ENCODE peak calls at places on chromosome 5, in five cellular contexts. L is HCT116, A is GM23248, Q is hepatocyte, F is PC-3. P is an unnamed sample.

GRCh38 chr5:37900692-37901091 is 60.9 kb upstream of the GDNF start:
- DNase-seq in Q (peak; percentile 12), A (peak; percentile 66), F (peak; percentile 54), L (peak; percentile 10), P (peak; percentile 5)

GRCh38 chr5:129243058-129243457 is 148.5 kb downstream of the ISOC1 start:
- DNase-seq in L (no peak), F (no peak), Q (no peak), A (no peak), P (no peak)

GRCh38 chr5:144598451-144599068 is 427.9 kb downstream of the KCTD16 start:
- DNase-seq in Q (no peak), L (no peak), F (no peak), A (peak; percentile 17), P (peak; percentile 2)

GRCh38 chr5:102749416-102750021 is 5.6 kb upstream of the PAM start:
- DNase-seq in A (no peak), F (no peak), L (peak; percentile 56), Q (no peak), P (no peak)

GRCh38 chr5:137365126-137365865 is 133.8 kb downstream of the SPOCK1 start:
- DNase-seq in Q (no peak), A (peak; percentile 66), L (no peak), F (no peak), P (no peak)

GRCh38 chr5:117590944-117591343 is 1016.3 kb upstream of the SEMA6A start:
- DNase-seq in Q (peak; percentile 49), L (peak; percentile 15), F (peak; percentile 5), A (no peak), P (peak; percentile 31)

GRCh38 chr5:131270809-131271208 is 7.0 kb downstream of the CDC42SE2 start:
- DNase-seq in Q (no peak), F (peak; percentile 78), A (peak; percentile 68), L (no peak), P (no peak)

GRCh38 chr5:151270599-151270998 is 17.6 kb downstream of the GM2A start:
- DNase-seq in A (peak; percentile 30), F (peak; percentile 73), L (no peak), Q (peak; percentile 32), P (no peak)

GRCh38 chr5:168346417-168346816 is 55.0 kb downstream of the WWC1 start:
- DNase-seq in Q (peak; percentile 64), A (no peak), F (peak; percentile 85), L (no peak), P (no peak)

GRCh38 chr5:24783596-24783995 is 138.8 kb upstream of the CDH10 start:
- DNase-seq in Q (no peak), F (no peak), A (no peak), L (no peak), P (no peak)

GRCh38 chr5:151670953-151671636 is 15.6 kb downstream of the SPARC start:
- DNase-seq in L (no peak), A (peak; percentile 84), F (peak; percentile 51), Q (no peak), P (no peak)

GRCh38 chr5:14445581-14446290 is 135.9 kb upstream of the OTULINL start:
- DNase-seq in L (no peak), Q (no peak), F (no peak), A (peak; percentile 74), P (peak; percentile 92)

GRCh38 chr5:3027866-3028635 is 276.6 kb upstream of the IRX2 start:
- DNase-seq in A (no peak), F (no peak), Q (no peak), L (no peak), P (no peak)

GRCh38 chr5:178940569-178941360 is at the start of gene ZNF454:
- DNase-seq in Q (no peak), L (no peak), F (no peak), A (peak; percentile 94), P (no peak)

DNA sequence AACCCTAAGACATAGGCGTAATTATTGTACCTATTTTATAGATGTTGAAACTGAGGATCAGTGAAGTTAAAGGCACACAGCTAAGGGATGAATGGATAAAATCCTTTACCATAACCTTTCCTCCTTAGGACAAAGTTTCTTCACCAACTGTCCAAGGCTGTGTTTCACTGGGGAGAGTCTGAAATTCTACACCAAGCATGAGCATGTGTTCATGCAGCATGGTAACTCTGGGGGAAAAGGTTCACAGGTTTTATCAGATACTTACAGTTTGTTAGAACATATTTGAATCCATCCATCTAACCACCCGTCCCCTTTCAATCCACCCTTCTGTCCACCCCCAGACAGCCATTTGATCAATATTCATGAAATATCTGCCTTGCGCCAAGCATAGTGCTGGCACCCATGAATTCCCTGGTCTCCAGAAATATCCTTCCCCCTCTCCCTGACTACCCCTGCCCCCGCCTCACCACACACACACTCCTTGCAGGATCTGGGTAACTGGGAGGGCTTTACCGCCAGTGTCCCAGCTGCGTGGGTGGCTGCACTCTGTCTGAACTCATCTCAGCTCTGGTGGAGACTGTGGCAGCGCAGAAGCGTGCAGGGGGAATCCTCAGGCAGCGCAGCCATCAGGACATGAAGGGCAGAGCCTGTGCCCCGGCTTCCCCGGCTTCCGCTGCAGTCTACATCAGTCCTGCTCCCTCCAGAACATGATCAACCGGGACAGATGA is 6.3 kb upstream of the KCNIP1 start:
- DNase-seq in Q (peak; percentile 43), A (no peak), F (no peak), L (no peak), P (peak; percentile 20)
- TF ChIP-seq EZH2 in Q (no peak), A (no peak), F (no peak), L (no peak), P (no peak)

DNA sequence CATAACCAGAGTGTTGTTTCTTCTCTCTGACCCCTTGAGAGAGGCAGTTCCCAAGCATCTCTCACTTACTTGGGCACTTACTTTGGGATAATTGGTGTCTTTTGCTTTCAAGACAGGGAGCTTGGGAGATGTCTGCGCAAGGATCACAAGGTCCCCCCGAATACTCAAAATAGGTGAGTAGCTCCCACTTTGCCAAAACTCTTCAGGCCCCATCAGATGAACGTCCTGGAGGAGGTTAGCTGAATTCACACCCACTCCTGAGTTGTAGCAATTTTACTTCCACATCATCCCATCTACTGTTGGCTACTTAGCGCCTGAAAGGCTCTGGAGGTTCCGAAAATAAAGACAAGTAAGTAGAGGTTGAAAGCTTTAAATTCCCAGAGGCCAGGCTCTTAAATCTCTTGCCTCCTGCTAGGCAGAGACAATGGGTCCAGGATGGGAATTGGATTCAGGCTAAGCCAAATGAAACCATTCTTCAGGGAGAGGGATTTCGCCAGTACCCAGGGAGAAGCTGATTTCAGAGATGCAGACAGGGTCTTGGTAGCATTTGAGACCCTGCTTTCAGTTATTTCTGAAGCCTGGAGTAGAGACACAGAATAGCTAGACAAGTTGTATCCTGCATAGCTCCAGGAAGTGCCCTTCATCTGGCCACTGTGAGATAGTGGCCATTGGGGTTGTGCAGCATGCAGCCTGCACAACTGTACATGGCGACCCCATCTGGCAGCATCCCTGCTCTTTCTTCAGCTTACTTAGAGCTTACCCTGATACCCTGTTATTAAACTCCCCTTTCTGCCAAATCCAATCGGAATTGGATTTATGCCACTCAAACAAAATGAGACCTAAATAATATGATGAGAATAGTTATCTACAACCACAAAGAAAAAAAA is 60.1 kb downstream of the BOD1 start:
- DNase-seq in Q (no peak), L (no peak), F (no peak), A (no peak), P (peak; percentile 86)
- H3K79me2 ChIP-seq in Q (no peaks in the 10 kb centered on the region), L (no peaks in the 10 kb centered on the region), F (no peaks in the 10 kb centered on the region), A (no peaks in the 10 kb centered on the region), P (no peaks in the 10 kb centered on the region)

GRCh38 chr5:72658767-72659540 is 151.7 kb upstream of the ZNF366 start:
- DNase-seq in L (no peak), A (peak; percentile 59), F (no peak), Q (no peak), P (no peak)
- TF ChIP-seq EZH2phosphoT487 in L (no peak), A (no peak), F (no peak), Q (no peak), P (no peak)

GRCh38 chr5:173229381-173229959 is 5.5 kb downstream of the NKX2-5 start:
- DNase-seq in A (no peak), L (no peak), Q (no peak), F (no peak), P (peak; percentile 30)

GRCh38 chr5:173228107-173228506 is 6.9 kb downstream of the NKX2-5 start:
- DNase-seq in L (no peak), F (no peak), A (no peak), Q (no peak), P (no peak)

GRCh38 chr5:173229966-173230740 is 4.9 kb downstream of the NKX2-5 start:
- DNase-seq in L (no peak), Q (no peak), F (no peak), A (no peak), P (peak; percentile 27)

GRCh38 chr5:173230741-173231380 is 4.1 kb downstream of the NKX2-5 start:
- DNase-seq in L (no peak), F (no peak), Q (no peak), A (no peak), P (no peak)

DNA sequence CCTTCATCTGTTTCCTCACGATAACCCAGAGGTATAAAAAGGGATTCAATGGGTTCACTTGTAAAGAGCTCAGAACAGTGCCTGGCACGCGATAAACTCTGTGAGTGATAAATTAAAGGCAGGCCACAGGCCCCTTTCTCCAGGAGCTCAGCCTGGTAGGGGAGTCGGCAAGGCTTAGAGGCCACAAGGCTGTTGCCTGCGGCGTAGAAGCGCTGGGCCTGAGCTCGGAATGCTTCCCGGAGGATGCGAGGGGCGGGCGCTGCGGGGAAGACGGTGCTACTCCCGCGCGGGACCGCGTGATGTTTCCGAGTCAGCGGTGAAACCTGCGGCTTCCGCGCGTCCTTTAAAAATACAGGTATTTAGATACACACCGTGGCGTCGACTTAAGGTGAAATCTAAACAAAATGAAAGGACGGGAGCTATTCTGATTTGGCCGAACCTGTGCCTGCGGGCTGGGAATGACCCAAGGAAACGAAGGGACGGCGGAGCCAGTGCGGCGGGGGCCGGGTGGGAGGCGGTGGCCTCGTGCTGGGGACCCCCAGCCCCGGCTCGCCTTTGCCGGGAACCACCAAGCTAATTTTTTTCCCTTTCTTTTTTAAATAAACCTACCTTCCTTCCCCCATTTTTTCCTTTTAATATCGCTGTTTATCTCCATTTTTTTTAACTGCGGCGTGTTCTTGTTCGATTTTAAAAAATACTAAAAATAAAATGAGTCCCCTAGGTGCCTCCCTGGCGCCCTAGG is 6.2 kb downstream of the NKX2-5 start:
- DNase-seq in F (no peak), Q (peak; percentile 50), L (no peak), A (peak; percentile 52), P (peak; percentile 86)
- TF ChIP-seq EZH2 in F (no peak), Q (peak; percentile 87), L (no peak), A (peak; percentile 56), P (peak; percentile 96)

GRCh38 chr5:60517094-60517694 is 182.8 kb downstream of the DEPDC1B start:
- DNase-seq in F (no peak), Q (no peak), A (no peak), L (no peak), P (no peak)
- H3K79me2 ChIP-seq in F (no peaks in the 10 kb centered on the region), Q (no peaks in the 10 kb centered on the region), A (no peaks in the 10 kb centered on the region), L (no peaks in the 10 kb centered on the region), P (no peaks in the 10 kb centered on the region)

GRCh38 chr5:135222771-135223170 is 176.3 kb downstream of the MACROH2A1 start:
- DNase-seq in A (no peak), Q (no peak), L (no peak), F (no peak), P (no peak)

GRCh38 chr5:135222171-135222681 is 176.8 kb downstream of the MACROH2A1 start:
- DNase-seq in L (peak; percentile 15), F (peak; percentile 76), A (no peak), Q (no peak), P (no peak)

GRCh38 chr5:135221187-135221473 is 177.9 kb downstream of the MACROH2A1 start:
- DNase-seq in A (peak; percentile 27), L (no peak), F (no peak), Q (no peak), P (no peak)

GRCh38 chr5:135220394-135221186 is 178.4 kb downstream of the MACROH2A1 start:
- DNase-seq in F (no peak), Q (no peak), A (no peak), L (no peak), P (no peak)

GRCh38 chr5:135221696-135222095 is 177.3 kb downstream of the MACROH2A1 start:
- DNase-seq in Q (no peak), A (no peak), L (no peak), F (no peak), P (no peak)
- TF ChIP-seq EZH2phosphoT487 in Q (no peak), A (no peak), L (no peak), F (no peak), P (no peak)